ENCODE peak calls at places on chromosomes 7 and 10, in five cellular contexts. E is astrocyte, D is GM23338, W is A549, B is cardiac muscle cell. F is an unnamed sample.

GRCh38 chr10:127402596-127403409 is 146.3 kb upstream of the NPS start:
- DNase-seq in B (no peak), W (no peak), E (no peak), D (no peak), F (no peak)

GRCh38 chr7:32587431-32587948 is 92.2 kb downstream of the AVL9 start:
- DNase-seq in D (no peak), W (peak), E (peak), B (peak), F (no peak)

GRCh38 chr10:6145979-6146432 is 56.7 kb upstream of the PFKFB3 start:
- DNase-seq in B (no peak), E (no peak), W (no peak), D (no peak), F (peak)

GRCh38 chr10:129624526-129624925 is 157.5 kb downstream of the MGMT start:
- DNase-seq in W (no peak), B (no peak), D (no peak), E (no peak), F (no peak)

GRCh38 chr7:77288676-77289320 is 89.2 kb upstream of the FGL2 start:
- DNase-seq in E (no peak), W (no peak), B (no peak), D (no peak), F (no peak)

GRCh38 chr10:110357252-110357780 is 52.6 kb upstream of the SMNDC1 start:
- DNase-seq in B (peak), D (no peak), W (peak), E (peak), F (peak)

GRCh38 chr10:17923728-17924127 is 28.0 kb upstream of the SLC39A12 start:
- DNase-seq in W (peak), D (no peak), E (peak), B (peak), F (peak)

GRCh38 chr10:7458554-7458953 is 47.7 kb upstream of the SFMBT2 start:
- DNase-seq in D (no peak), W (no peak), E (peak), B (peak), F (no peak)

GRCh38 chr7:98230746-98231471 is 19.7 kb downstream of the BHLHA15 start:
- DNase-seq in W (no peak), E (no peak), D (no peak), B (no peak), F (no peak)

GRCh38 chr7:73742338-73742752 is 3.7 kb upstream of the ABHD11 start:
- DNase-seq in D (peak), E (no peak), W (no peak), B (no peak), F (no peak)

GRCh38 chr10:35574924-35575352 is 30.2 kb upstream of the GJD4 start:
- DNase-seq in W (no peak), D (peak), E (peak), B (peak), F (no peak)

GRCh38 chr7:31373337-31374289 is 33.1 kb upstream of the NEUROD6 start:
- DNase-seq in B (peak), W (peak), D (peak), E (peak), F (no peak)

GRCh38 chr7:45470031-45470430 is 104.1 kb upstream of the ADCY1 start:
- DNase-seq in D (no peak), B (no peak), E (no peak), W (no peak), F (no peak)

GRCh38 chr10:74056081-74056818 is 58.3 kb downstream of the VCL start:
- DNase-seq in E (peak), B (peak), W (peak), D (no peak), F (no peak)

GRCh38 chr7:94375713-94376112 is 19.0 kb upstream of the COL1A2 start:
- DNase-seq in B (peak), W (no peak), D (peak), E (peak), F (no peak)

GRCh38 chr10:132114953-132115520 is 49.3 kb downstream of the JAKMIP3 start:
- DNase-seq in E (no peak), W (no peak), B (no peak), D (no peak), F (peak)

GRCh38 chr7:94094298-94094697 is 90.1 kb upstream of the BET1 start:
- DNase-seq in D (no peak), E (no peak), W (no peak), B (no peak), F (no peak)

GRCh38 chr10:101189461-101190401 is 39.5 kb downstream of the LBX1 start:
- DNase-seq in E (no peak), W (no peak), B (no peak), D (peak), F (no peak)

GRCh38 chr7:158549176-158549833 is 38.3 kb downstream of the PTPRN2 start:
- DNase-seq in E (no peak), D (peak), B (peak), W (no peak), F (peak)

GRCh38 chr7:144468990-144469732 is 65.7 kb upstream of the NOBOX start:
- DNase-seq in E (no peak), D (no peak), W (no peak), B (peak), F (no peak)

GRCh38 chr10:71433983-71434744 is 37.4 kb downstream of the CDH23 start:
- DNase-seq in B (no peak), W (no peak), E (no peak), D (no peak), F (no peak)

GRCh38 chr10:5412277-5412941 is at the start of gene NET1:
- DNase-seq in E (peak), B (peak), D (peak), W (peak), F (peak)

GRCh38 chr10:13340626-13341370 is 7.3 kb downstream of the SEPHS1 start:
- DNase-seq in B (no peak), D (no peak), W (no peak), E (no peak), F (no peak)

GRCh38 chr10:13337128-13337826 is 10.8 kb downstream of the SEPHS1 start:
- DNase-seq in E (no peak), W (no peak), B (no peak), D (no peak), F (no peak)

GRCh38 chr10:13340068-13340467 is 8.0 kb downstream of the SEPHS1 start:
- DNase-seq in B (no peak), D (no peak), W (no peak), E (no peak), F (no peak)

GRCh38 chr10:13337827-13338196 is 10.3 kb downstream of the SEPHS1 start:
- DNase-seq in E (no peak), B (no peak), D (no peak), W (no peak), F (no peak)

DNA sequence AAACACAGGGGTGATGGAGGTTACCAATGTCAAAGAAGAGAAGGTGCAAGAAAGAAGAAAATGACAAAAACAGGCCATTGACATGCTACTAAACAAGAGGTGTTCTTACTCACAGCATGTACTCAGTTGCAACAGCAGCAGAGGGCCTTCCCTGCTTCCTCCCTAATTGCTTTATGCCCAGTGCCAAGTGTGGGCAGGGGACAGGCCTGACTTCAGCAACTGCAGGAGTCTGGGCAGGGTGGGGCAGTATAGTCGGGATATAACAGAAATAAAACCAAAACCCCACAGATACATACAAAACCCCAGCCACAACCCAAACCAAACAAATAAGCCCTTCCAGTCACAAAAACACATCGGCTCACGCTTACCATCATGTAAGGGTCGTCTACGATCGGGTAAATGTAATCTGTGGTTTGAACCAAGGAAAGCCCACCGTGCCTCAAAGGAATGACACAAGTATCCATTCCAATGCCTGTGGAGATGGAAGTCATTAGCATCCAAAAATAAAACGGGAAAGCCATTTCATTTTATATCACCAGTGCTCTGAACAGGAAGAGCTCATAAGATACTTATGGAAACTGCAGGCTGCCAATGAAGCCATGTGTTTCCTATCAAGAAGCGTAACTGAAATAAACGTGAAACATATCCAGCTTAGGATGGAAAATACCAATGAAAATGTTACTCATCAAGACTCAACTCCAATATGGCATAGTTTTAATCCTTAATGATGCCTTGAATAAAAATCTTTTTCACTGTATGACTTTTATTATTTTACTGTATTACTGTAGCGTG is 9.6 kb downstream of the SEPHS1 start:
- DNase-seq in E (peak), W (no peak), B (peak), D (no peak), F (no peak)
- H3K27ac ChIP-seq in E (no peak), W (no peak), B (no peak), D (peak), F (no peak)

DNA sequence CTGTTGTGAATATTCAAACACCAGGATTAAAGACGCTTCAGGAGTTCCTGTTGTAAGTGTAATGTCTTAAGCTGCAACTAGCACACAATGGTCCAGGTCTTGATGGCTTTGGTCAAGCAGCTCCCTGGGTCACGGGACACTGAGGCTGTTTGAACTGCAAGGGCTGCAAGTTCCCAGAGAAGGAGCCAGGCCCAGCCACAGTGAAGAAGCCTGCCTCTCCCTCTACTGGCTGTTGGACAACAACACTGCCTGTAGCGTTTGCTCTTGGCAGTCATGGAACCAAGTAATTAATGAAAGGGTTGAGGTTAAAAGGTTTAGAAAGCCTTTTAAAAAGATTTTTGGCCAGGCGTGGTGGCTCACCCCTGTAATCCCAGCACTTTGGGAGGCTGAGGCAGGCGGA is 31.9 kb upstream of the GUSB start:
- DNase-seq in B (peak), D (peak), W (peak), E (peak), F (no peak)
- TF ChIP-seq CTCF in B (peak), D (peak), W (peak), E (no peak), F (peak)

GRCh38 chr10:16510843-16511242 is 10.8 kb downstream of the C1QL3 start:
- DNase-seq in D (no peak), E (no peak), W (no peak), B (no peak), F (no peak)
- H3K27ac ChIP-seq in D (no peak), E (no peak), W (no peak), B (no peak), F (no peak)

DNA sequence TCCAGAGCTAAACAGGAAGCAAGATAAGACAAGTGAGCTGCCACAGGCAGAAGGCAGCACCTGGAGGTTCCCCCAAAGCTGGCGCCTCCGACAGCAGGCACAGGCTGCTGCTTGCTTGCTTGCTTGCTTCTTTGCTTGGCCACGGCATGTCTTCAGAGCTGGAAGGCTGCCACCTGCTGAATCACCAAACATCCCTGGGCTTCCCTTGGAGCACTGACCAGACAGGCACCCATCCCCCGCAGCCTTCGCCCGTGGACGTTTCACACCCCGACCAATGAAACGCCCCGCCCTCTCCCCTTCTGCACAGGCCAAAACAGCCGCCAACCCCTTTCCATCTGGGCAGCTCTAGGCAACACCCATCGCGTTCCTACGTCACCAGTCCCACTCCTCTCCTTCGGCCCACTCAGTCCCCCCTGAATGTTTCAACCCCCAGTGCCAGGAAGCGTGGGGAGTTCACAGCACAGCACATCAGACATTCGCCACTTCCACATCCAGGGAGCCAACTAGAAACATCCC is 1.7 kb downstream of the SGMS1 start:
- DNase-seq in B (peak), E (peak), D (peak), W (peak), F (peak)
- TF ChIP-seq CTCF in B (no peak), E (no peak), D (peak), W (no peak), F (peak)

GRCh38 chr7:1056785-1057410 is 12.6 kb downstream of the GPR146 start:
- DNase-seq in B (no peak), E (no peak), W (no peak), D (no peak), F (no peak)

GRCh38 chr7:1056006-1056784 is 11.8 kb downstream of the GPR146 start:
- DNase-seq in D (no peak), W (no peak), E (no peak), B (no peak), F (no peak)

GRCh38 chr7:1055084-1055450 is 10.7 kb downstream of the GPR146 start:
- DNase-seq in D (no peak), E (no peak), B (peak), W (no peak), F (peak)

GRCh38 chr7:1054438-1055083 is 10.2 kb downstream of the GPR146 start:
- DNase-seq in D (no peak), B (no peak), E (no peak), W (no peak), F (peak)

GRCh38 chr7:1055491-1056005 is 11.2 kb downstream of the GPR146 start:
- DNase-seq in B (no peak), D (no peak), W (no peak), E (no peak), F (no peak)
- H3K27ac ChIP-seq in B (no peak), D (no peak), W (no peak), E (no peak), F (peak)

GRCh38 chr10:44965104-44965503 is 5.5 kb downstream of the RASSF4 start:
- DNase-seq in D (no peak), W (no peak), E (no peak), B (no peak), F (no peak)

GRCh38 chr10:44961931-44962750 is 2.5 kb downstream of the RASSF4 start:
- DNase-seq in D (no peak), W (no peak), B (no peak), E (no peak), F (peak)

GRCh38 chr10:44961231-44961571 is 1.6 kb downstream of the RASSF4 start:
- DNase-seq in E (no peak), D (no peak), B (no peak), W (no peak), F (peak)

GRCh38 chr10:44963772-44964633 is 4.4 kb downstream of the RASSF4 start:
- DNase-seq in W (no peak), E (no peak), D (peak), B (no peak), F (peak)

DNA sequence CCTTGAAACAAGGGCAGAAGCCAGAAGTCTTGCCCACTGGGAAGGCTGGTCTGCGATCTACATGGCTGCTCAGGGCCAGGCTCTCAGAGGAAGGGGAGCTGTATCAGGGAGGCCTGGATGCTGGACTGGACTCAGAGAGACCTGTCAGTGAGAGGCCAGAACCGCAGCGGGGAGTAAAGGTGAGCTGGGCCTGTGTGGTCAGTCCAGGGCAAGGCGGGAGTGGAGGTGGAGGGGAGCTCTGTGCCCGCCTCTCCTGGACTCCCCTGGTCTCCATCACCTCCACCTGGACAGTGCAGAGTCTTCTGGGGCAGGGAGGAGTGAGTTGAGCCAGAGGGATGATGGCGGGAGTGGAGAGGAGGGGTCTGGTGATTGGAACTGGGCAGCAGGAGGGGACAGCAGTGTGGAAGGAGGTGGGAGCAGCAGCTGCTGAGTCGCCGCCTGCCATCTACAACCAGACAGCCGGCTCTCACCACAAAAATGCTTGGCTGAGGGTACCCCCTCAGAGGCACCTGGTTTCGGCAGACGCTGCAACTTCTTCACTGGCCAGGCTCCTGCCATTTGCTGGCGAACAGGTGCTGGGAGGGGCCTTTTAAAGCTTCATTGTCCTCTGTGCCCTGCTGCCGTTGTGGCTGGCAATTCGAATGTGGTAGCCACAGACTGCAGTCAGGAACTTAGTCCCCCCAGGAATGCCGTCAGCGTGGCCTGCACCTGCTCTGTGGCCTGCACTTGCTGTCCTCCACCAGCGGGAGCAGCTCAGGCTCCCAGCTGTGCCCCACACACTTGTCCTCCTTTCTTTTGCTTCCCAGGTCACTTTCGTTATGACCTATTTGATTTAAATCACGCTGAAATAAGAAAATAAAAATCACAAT is 3.5 kb downstream of the RASSF4 start:
- DNase-seq in D (peak), E (no peak), W (no peak), B (no peak), F (no peak)
- TF ChIP-seq CTCF in D (peak), E (no peak), W (no peak), B (peak), F (no peak)

GRCh38 chr10:58570979-58571378 is 58.3 kb downstream of the BICC1 start:
- DNase-seq in E (no peak), W (no peak), B (no peak), D (no peak), F (no peak)
- H3K27ac ChIP-seq in E (no peak), W (no peak), B (no peak), D (no peak), F (no peak)

GRCh38 chr7:33673029-33673700 is 232.2 kb upstream of the BMPER start:
- DNase-seq in D (peak), E (no peak), W (no peak), B (no peak), F (no peak)
- TF ChIP-seq CTCF in D (peak), E (no peak), W (no peak), B (no peak), F (no peak)

DNA sequence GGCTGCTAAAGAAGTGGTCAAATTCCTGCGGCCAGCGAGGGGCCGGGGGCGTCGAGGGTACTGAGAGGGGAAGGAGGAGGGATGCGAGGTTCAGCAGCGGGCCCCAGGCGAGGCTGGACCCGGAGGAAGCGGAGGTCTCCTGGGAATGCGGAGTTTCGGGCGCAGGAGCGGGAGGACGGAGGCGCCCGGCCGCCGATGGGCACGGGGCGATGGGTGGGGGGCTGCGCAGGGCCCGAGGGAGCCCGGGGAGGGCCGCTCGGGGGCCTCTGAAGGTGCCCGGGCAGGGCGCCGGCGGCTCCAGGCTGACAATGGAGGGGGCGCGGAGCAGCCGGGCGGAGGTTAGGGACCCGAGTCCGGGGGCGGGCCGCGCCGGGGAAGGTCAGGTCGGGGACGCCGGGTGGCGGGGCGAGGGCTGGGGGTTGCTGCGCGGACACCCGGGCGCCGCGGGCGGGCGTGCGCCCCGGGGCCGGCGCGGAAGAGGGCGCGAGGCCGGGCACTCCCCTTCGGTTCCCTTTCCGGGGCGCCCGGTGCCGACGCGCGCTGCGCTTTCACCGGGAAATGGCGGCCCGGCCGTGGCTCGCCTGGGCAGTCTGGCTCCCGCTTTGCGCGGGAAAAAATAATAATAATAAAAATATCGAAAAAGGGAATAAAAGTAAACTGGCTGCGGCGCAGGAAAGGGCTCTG is 708 bp downstream of the MACROH2A2 start:
- DNase-seq in E (no peak), D (peak), W (peak), B (peak), F (peak)
- H3K27ac ChIP-seq in E (no peak), D (no peak), W (peak), B (peak), F (peak)

GRCh38 chr10:84076540-84077195 is 62.6 kb upstream of the GHITM start:
- DNase-seq in E (peak), D (peak), B (peak), W (peak), F (no peak)
- TF ChIP-seq CTCF in E (peak), D (peak), B (peak), W (no peak), F (no peak)